ENCODE peak calls at places on chromosomes 3 and 15, in seven cellular contexts. D is A549, E is Panc1, F is AG10803, I is HFF-Myc, H is brain microvascular endothelial cell, X is ovary. U is an unnamed sample.

GRCh38 chr3:104952587-104952986 is 414.1 kb upstream of the ALCAM start:
- DNase-seq in D (peak), E (no peak), F (peak), I (peak), H (peak), X (no peak), U (peak)

GRCh38 chr3:33839283-33839682 is 40.9 kb downstream of the PDCD6IP start:
- DNase-seq in D (no peak), E (no peak), F (no peak), I (no peak), H (no peak), X (no peak), U (no peak)

GRCh38 chr3:168102735-168103410 is 7.1 kb upstream of the GOLIM4 start:
- DNase-seq in D (no peak), E (no peak), F (no peak), I (no peak), H (no peak), X (no peak), U (no peak)

GRCh38 chr3:44013967-44014366 is 227.7 kb upstream of the TOPAZ1 start:
- DNase-seq in D (no peak), E (no peak), F (no peak), I (no peak), H (no peak), X (no peak), U (no peak)

GRCh38 chr3:128193153-128193552 is 39.9 kb downstream of the EEFSEC start:
- DNase-seq in D (no peak), E (no peak), F (no peak), I (no peak), H (no peak), X (no peak), U (no peak)

GRCh38 chr3:31918179-31919165 is 62.6 kb downstream of the OSBPL10 start:
- DNase-seq in D (no peak), E (no peak), F (no peak), I (no peak), H (no peak), X (no peak), U (no peak)

GRCh38 chr15:23503546-23503945 is 56.5 kb upstream of the GOLGA6L2 start:
- DNase-seq in D (no peak), E (no peak), F (no peak), I (no peak), H (no peak), X (no peak), U (no peak)

GRCh38 chr3:54240-54639 is 142.3 kb upstream of the CHL1 start:
- DNase-seq in D (peak), E (no peak), F (no peak), I (no peak), H (no peak), X (no peak), U (no peak)

GRCh38 chr3:27729748-27730611 is 7.9 kb upstream of the EOMES start:
- DNase-seq in D (no peak), E (no peak), F (no peak), I (no peak), H (no peak), X (no peak), U (no peak)

GRCh38 chr3:65967376-65967775 is 71.3 kb downstream of the MAGI1 start:
- DNase-seq in D (no peak), E (no peak), F (no peak), I (no peak), H (no peak), X (no peak), U (no peak)

GRCh38 chr3:175193815-175194518 is 334.8 kb downstream of the NAALADL2 start:
- DNase-seq in D (no peak), E (no peak), F (peak), I (peak), H (no peak), X (no peak), U (no peak)

GRCh38 chr3:45607790-45608189 is 13.2 kb downstream of the LIMD1 start:
- DNase-seq in D (no peak), E (no peak), F (peak), I (no peak), H (no peak), X (no peak), U (no peak)

DNA sequence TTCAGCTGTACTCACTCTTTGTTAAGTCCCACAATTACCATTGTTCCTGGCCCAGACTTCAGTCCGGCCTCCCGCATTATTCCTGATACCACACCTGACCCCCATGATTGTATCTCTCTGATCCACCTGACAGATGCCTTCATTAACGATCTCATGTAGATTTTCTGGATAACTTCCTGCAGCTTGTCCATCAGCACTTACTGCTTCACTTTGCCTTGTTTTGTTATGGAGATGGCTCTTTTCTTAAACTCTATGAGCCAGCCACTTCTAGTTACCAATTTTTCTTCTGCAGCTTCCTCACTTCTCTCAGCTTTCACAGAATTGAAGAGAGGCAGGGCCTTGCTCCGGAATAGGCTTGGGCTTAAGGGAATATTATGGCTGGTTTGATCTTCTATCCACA is 1044.2 kb downstream of the PLOD2 start:
- DNase-seq in D (no peak), E (no peak), F (no peak), I (no peak), H (no peak), X (no peak), U (no peak)
- TF ChIP-seq CTCF in D (no peak), E (no peak), F (no peak), I (no peak), H (no peak), X (no peak), U (no peak)

GRCh38 chr3:77298405-77298804 is 258.5 kb downstream of the ROBO2 start:
- DNase-seq in D (no peak), E (no peak), F (no peak), I (no peak), H (no peak), X (no peak), U (no peak)
- H3K4me3 ChIP-seq in D (no peak), E (no peak), F (no peak), I (no peak), H (no peak), X (no peak), U (no peak)

GRCh38 chr15:57462391-57462790 is 86.1 kb downstream of the CGNL1 start:
- DNase-seq in D (no peak), E (no peak), F (no peak), I (no peak), H (no peak), X (no peak), U (no peak)
- TF ChIP-seq CTCF in D (peak), E (peak), F (peak), I (no peak), H (no peak), X (peak), U (peak)

DNA sequence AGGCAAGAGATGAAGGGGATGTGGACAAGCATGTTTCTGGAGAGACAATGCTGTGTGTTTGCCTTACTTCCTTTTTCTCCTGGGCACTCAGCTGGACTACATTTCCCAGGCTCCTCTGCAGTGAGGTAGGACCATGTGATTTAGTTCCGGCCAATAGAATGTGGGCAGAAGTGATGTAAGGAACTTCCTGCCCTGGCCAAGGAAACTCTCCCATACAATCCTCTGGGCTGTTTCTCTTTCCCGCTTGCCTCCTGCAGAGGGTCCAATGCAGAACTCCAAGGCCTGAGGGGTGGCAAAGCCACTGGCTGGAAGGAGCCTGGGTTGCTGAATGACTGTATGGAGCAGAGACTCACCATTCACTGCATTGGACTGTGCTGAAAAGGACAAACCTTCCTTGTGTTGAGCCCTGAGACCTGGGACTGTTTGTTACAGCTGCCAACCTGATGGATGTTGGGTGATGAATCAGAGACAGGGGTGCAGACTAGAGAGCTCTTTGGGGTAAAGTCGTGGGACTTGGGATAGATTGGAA is 82.7 kb upstream of the SLC6A6 start:
- DNase-seq in D (peak), E (no peak), F (peak), I (peak), H (peak), X (no peak), U (no peak)
- H3K4me3 ChIP-seq in D (no peak), E (no peak), F (no peak), I (no peak), H (peak), X (no peak), U (no peak)